ENCODE peak calls at places on chromosome 1, in five cellular contexts. One of them, this sample, is unnamed.

GRCh38 chr1:57424231-57425027 is 569 bp upstream of the DAB1 start:
- DNase-seq in endothelial cell: peak
- DNase-seq in adipocyte: peak
- DNase-seq in immature natural killer cell: no peak
- DNase-seq in left lung: no peak
- DNase-seq in this sample: peak

GRCh38 chr1:2345297-2346075 is 45.9 kb downstream of the MORN1 start:
- DNase-seq in endothelial cell: no peak
- DNase-seq in adipocyte: no peak
- DNase-seq in immature natural killer cell: no peak
- DNase-seq in left lung: peak
- DNase-seq in this sample: no peak

GRCh38 chr1:64183380-64183984 is 19.9 kb upstream of the UBE2U start:
- DNase-seq in left lung: no peak
- DNase-seq in endothelial cell: no peak
- DNase-seq in adipocyte: peak
- DNase-seq in immature natural killer cell: no peak
- DNase-seq in this sample: peak

GRCh38 chr1:32055426-32055825 is 17.3 kb upstream of the TMEM39B start:
- DNase-seq in immature natural killer cell: no peak
- DNase-seq in left lung: no peak
- DNase-seq in adipocyte: no peak
- DNase-seq in endothelial cell: no peak
- DNase-seq in this sample: no peak

GRCh38 chr1:112444269-112444668 is 48.3 kb downstream of the CTTNBP2NL start:
- DNase-seq in left lung: no peak
- DNase-seq in endothelial cell: no peak
- DNase-seq in adipocyte: peak
- DNase-seq in immature natural killer cell: no peak
- DNase-seq in this sample: no peak

GRCh38 chr1:182684128-182684828 is at the start of gene RGS8:
- DNase-seq in endothelial cell: no peak
- DNase-seq in left lung: no peak
- DNase-seq in adipocyte: no peak
- DNase-seq in immature natural killer cell: no peak
- DNase-seq in this sample: peak

GRCh38 chr1:209585197-209585596 is 1.7 kb downstream of the CAMK1G start:
- DNase-seq in left lung: no peak
- DNase-seq in adipocyte: no peak
- DNase-seq in endothelial cell: no peak
- DNase-seq in immature natural killer cell: no peak
- DNase-seq in this sample: no peak

GRCh38 chr1:157894613-157895012 is 53.0 kb upstream of the CD5L start:
- DNase-seq in immature natural killer cell: no peak
- DNase-seq in left lung: no peak
- DNase-seq in adipocyte: peak
- DNase-seq in endothelial cell: no peak
- DNase-seq in this sample: no peak

GRCh38 chr1:151106891-151107290 is 36.3 kb downstream of the GABPB2 start:
- DNase-seq in adipocyte: no peak
- DNase-seq in left lung: no peak
- DNase-seq in immature natural killer cell: no peak
- DNase-seq in endothelial cell: no peak
- DNase-seq in this sample: no peak

GRCh38 chr1:171898956-171899355 is 57.7 kb downstream of the DNM3 start:
- DNase-seq in immature natural killer cell: no peak
- DNase-seq in left lung: no peak
- DNase-seq in endothelial cell: peak
- DNase-seq in adipocyte: no peak
- DNase-seq in this sample: peak

GRCh38 chr1:20058531-20058930 is 11.5 kb upstream of the PLA2G5 start:
- DNase-seq in endothelial cell: no peak
- DNase-seq in left lung: no peak
- DNase-seq in adipocyte: no peak
- DNase-seq in immature natural killer cell: peak
- DNase-seq in this sample: no peak

GRCh38 chr1:168507271-168507670 is 36.5 kb downstream of the XCL2 start:
- DNase-seq in endothelial cell: no peak
- DNase-seq in immature natural killer cell: no peak
- DNase-seq in left lung: no peak
- DNase-seq in adipocyte: no peak
- DNase-seq in this sample: no peak

GRCh38 chr1:89894210-89894668 is 73.4 kb downstream of the LRRC8D start:
- DNase-seq in left lung: no peak
- DNase-seq in adipocyte: peak
- DNase-seq in endothelial cell: no peak
- DNase-seq in immature natural killer cell: no peak
- DNase-seq in this sample: no peak

GRCh38 chr1:207841318-207841717 is 69.6 kb downstream of the CD34 start:
- DNase-seq in left lung: no peak
- DNase-seq in endothelial cell: no peak
- DNase-seq in immature natural killer cell: no peak
- DNase-seq in adipocyte: no peak
- DNase-seq in this sample: no peak

GRCh38 chr1:15325375-15326085 is 78.5 kb downstream of the FHAD1 start:
- DNase-seq in left lung: no peak
- DNase-seq in adipocyte: no peak
- DNase-seq in immature natural killer cell: no peak
- DNase-seq in endothelial cell: no peak
- DNase-seq in this sample: no peak